ENCODE peak calls at places on chromosomes 7 and 10, in seven cellular contexts. V, A, F, D, J, B and W are unnamed samples.

GRCh38 chr10:117615649-117616048 is 73.1 kb downstream of the EMX2 start:
- DNase-seq in V (no peak), A (no peak), F (no peak), D (no peak), J (no peak), B (no peak), W (no peak)

GRCh38 chr7:135326636-135327280 is 93.1 kb downstream of the STRA8 start:
- DNase-seq in V (no peak), A (no peak), F (no peak), D (peak), J (no peak), B (no peak), W (no peak)

GRCh38 chr7:27614102-27614501 is 48.6 kb downstream of the HIBADH start:
- DNase-seq in V (no peak), A (no peak), F (no peak), D (no peak), J (no peak), B (no peak), W (no peak)

GRCh38 chr7:47218378-47219176 is 363.3 kb downstream of the TNS3 start:
- DNase-seq in V (no peak), A (no peak), F (no peak), D (no peak), J (no peak), B (no peak), W (no peak)

GRCh38 chr7:66413379-66414114 is 208.4 kb downstream of the TPST1 start:
- DNase-seq in V (peak), A (peak), F (peak), D (peak), J (peak), B (peak), W (peak)

GRCh38 chr7:151249732-151250072 is 1.2 kb upstream of the SMARCD3 start:
- DNase-seq in V (peak), A (no peak), F (no peak), D (peak), J (no peak), B (no peak), W (no peak)

GRCh38 chr7:2621948-2622640 is 9.7 kb upstream of the TTYH3 start:
- DNase-seq in V (no peak), A (no peak), F (no peak), D (no peak), J (no peak), B (no peak), W (no peak)

GRCh38 chr10:72253002-72253401 is 20.7 kb upstream of the DDIT4 start:
- DNase-seq in V (no peak), A (no peak), F (no peak), D (no peak), J (no peak), B (no peak), W (no peak)

GRCh38 chr10:72274730-72275350 is 1.1 kb downstream of the DDIT4 start:
- DNase-seq in V (peak), A (peak), F (no peak), D (peak), J (peak), B (no peak), W (no peak)

GRCh38 chr7:114931656-114932011 is 9.7 kb downstream of the MDFIC start:
- DNase-seq in V (no peak), A (no peak), F (no peak), D (no peak), J (peak), B (no peak), W (no peak)
- H3K27ac ChIP-seq in V (no peak), A (no peak), F (no peak), D (no peak), J (peak), B (no peak), W (no peak)

GRCh38 chr7:30594055-30594539 is 581 bp upstream of the GARS1 start:
- DNase-seq in V (peak), A (peak), F (no peak), D (peak), J (peak), B (no peak), W (peak)
- H3K27ac ChIP-seq in V (peak), A (peak), F (peak), D (peak), J (peak), B (peak), W (peak)

GRCh38 chr7:116150588-116150987 is 59.8 kb upstream of the TES start:
- DNase-seq in V (no peak), A (no peak), F (no peak), D (peak), J (no peak), B (no peak), W (no peak)

GRCh38 chr7:116142374-116142773 is 68.0 kb upstream of the TES start:
- DNase-seq in V (no peak), A (no peak), F (no peak), D (no peak), J (no peak), B (no peak), W (no peak)

GRCh38 chr7:116148108-116148507 is 62.2 kb upstream of the TES start:
- DNase-seq in V (no peak), A (no peak), F (no peak), D (no peak), J (no peak), B (no peak), W (no peak)

GRCh38 chr7:116142850-116143249 is 67.5 kb upstream of the TES start:
- DNase-seq in V (no peak), A (no peak), F (no peak), D (no peak), J (no peak), B (no peak), W (no peak)

DNA sequence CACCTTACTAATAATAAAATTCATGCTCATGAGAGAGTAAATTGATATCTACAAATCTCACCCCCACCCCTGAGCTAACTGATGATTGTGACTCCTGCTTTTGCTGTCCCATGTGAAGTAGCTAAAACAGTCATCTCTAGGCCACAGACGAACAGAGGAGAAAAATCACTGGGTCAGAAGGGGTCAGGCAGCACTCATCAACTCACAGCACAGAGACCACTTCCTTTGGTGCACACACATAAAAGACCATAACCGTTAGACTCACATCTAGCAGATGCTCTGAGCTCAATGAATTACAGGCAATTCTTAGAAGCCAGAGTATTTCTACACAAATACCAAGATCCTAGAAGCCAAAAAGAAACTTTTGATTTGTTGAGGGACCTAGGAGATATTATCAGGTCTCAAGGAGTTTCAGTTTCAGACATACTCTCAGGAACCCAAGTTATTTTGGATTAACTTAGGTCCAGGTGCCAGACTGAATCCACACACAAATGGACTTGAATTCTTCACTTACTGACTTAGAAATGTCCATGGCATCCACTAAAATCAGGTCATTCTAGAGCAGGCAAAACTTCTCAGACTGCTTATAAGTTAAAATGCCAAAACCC is 65.0 kb upstream of the TES start:
- DNase-seq in V (no peak), A (no peak), F (no peak), D (peak), J (no peak), B (no peak), W (no peak)
- H3K27ac ChIP-seq in V (no peak), A (no peak), F (no peak), D (no peak), J (no peak), B (no peak), W (no peak)

GRCh38 chr10:109820620-109821405 is 102.5 kb downstream of the XPNPEP1 start:
- DNase-seq in V (no peak), A (no peak), F (no peak), D (no peak), J (no peak), B (no peak), W (no peak)
- H3K27ac ChIP-seq in V (no peak), A (no peak), F (no peak), D (no peak), J (no peak), B (no peak), W (no peak)

GRCh38 chr10:60312818-60313588 is 76.7 kb downstream of the ANK3 start:
- DNase-seq in V (no peak), A (no peak), F (no peak), D (peak), J (no peak), B (no peak), W (no peak)
- H3K27ac ChIP-seq in V (no peak), A (no peak), F (no peak), D (no peak), J (no peak), B (no peak), W (no peak)

DNA sequence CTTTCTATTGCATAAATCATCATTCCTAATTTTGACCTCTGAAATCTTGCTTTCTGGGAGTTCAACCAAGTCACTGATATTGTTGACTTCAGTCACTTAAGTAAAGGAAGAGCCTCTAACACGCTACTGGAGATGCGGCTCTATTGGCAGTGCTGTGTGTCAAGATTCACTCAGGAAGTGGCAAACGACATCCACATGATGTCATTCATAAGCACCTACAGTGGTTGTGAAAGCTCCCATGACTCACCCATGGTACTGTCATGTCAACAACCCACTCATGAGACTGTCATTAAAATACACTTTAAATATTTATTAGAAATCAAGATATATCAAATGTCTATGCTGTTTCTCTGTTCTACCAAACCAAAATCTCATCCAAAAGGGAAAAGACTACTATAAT is 52.5 kb upstream of the LHFPL3 start:
- DNase-seq in V (no peak), A (no peak), F (no peak), D (peak), J (no peak), B (no peak), W (no peak)
- H3K27ac ChIP-seq in V (no peak), A (no peak), F (no peak), D (no peak), J (no peak), B (no peak), W (no peak)

GRCh38 chr10:105774881-105775280 is 1133.8 kb downstream of the SORCS3 start:
- DNase-seq in V (no peak), A (no peak), F (no peak), D (no peak), J (no peak), B (no peak), W (no peak)

GRCh38 chr10:105770813-105771212 is 1129.7 kb downstream of the SORCS3 start:
- DNase-seq in V (no peak), A (no peak), F (no peak), D (no peak), J (no peak), B (no peak), W (no peak)

GRCh38 chr10:105774351-105774750 is 1133.3 kb downstream of the SORCS3 start:
- DNase-seq in V (no peak), A (no peak), F (no peak), D (no peak), J (no peak), B (no peak), W (no peak)

GRCh38 chr10:105763611-105764010 is 1122.5 kb downstream of the SORCS3 start:
- DNase-seq in V (no peak), A (no peak), F (no peak), D (no peak), J (no peak), B (no peak), W (no peak)

GRCh38 chr10:105769248-105770184 is 1128.4 kb downstream of the SORCS3 start:
- DNase-seq in V (no peak), A (no peak), F (no peak), D (no peak), J (no peak), B (no peak), W (no peak)
- H3K27ac ChIP-seq in V (no peak), A (no peak), F (no peak), D (no peak), J (no peak), B (no peak), W (no peak)